ENCODE peak calls at places on chromosome 4, in four cellular contexts. L is K562, V is HepG2, F is GM12878. P is an unnamed sample.

GRCh38 chr4:9988349-9988748 is 32.9 kb downstream of the SLC2A9 start:
- DNase-seq in L (no peak), V (no peak), F (no peak), P (no peak)

GRCh38 chr4:153341575-153342090 is 2.9 kb upstream of the MND1 start:
- DNase-seq in L (peak; percentile 68), V (peak; percentile 7), F (no peak), P (peak; percentile 23)

GRCh38 chr4:143513314-143514211 is at the start of gene SMARCA5:
- DNase-seq in L (peak; percentile 99), V (peak; percentile 96), F (peak; percentile 98), P (peak; percentile 87)

GRCh38 chr4:39502034-39502658 is 25.1 kb downstream of the UGDH start:
- DNase-seq in L (no peak), V (no peak), F (no peak), P (no peak)

GRCh38 chr4:189136462-189136861 is 804.2 kb upstream of the FRG1 start:
- DNase-seq in L (no peak), V (no peak), F (no peak), P (peak; percentile 11)

GRCh38 chr4:150140774-150141400 is 62.6 kb downstream of the DCLK2 start:
- DNase-seq in L (no peak), V (no peak), F (no peak), P (no peak)

GRCh38 chr4:7803992-7804758 is 135.5 kb downstream of the AFAP1 start:
- DNase-seq in L (peak; percentile 82), V (peak; percentile 62), F (no peak), P (peak; percentile 81)

GRCh38 chr4:154618708-154619315 is 6.4 kb upstream of the FGG start:
- DNase-seq in L (peak; percentile 76), V (peak; percentile 80), F (peak; percentile 21), P (peak; percentile 76)

GRCh38 chr4:155514628-155515027 is 137.9 kb upstream of the MAP9 start:
- DNase-seq in L (no peak), V (no peak), F (no peak), P (no peak)

GRCh38 chr4:57094482-57095223 is 15.5 kb downstream of the IGFBP7 start:
- DNase-seq in L (no peak), V (no peak), F (no peak), P (no peak)

GRCh38 chr4:121138014-121138413 is 26.1 kb downstream of the TNIP3 start:
- DNase-seq in L (no peak), V (no peak), F (no peak), P (no peak)

GRCh38 chr4:152849350-152849749 is 69.6 kb downstream of the ARFIP1 start:
- DNase-seq in L (no peak), V (no peak), F (no peak), P (no peak)

GRCh38 chr4:145920205-145920604 is 18.4 kb downstream of the ZNF827 start:
- DNase-seq in L (no peak), V (no peak), F (no peak), P (no peak)

GRCh38 chr4:23022032-23022431 is 329.3 kb downstream of the GBA3 start:
- DNase-seq in L (no peak), V (no peak), F (no peak), P (peak; percentile 20)

GRCh38 chr4:117085185-117085701 is at the start of gene TRAM1L1:
- DNase-seq in L (peak; percentile 56), V (peak; percentile 30), F (no peak), P (peak; percentile 61)

GRCh38 chr4:58507079-58507478 is 1396.9 kb upstream of the IGFBP7 start:
- DNase-seq in L (no peak), V (no peak), F (no peak), P (no peak)

GRCh38 chr4:116015062-116015461 is 901.6 kb upstream of the NDST4 start:
- DNase-seq in L (no peak), V (no peak), F (no peak), P (peak; percentile 6)

GRCh38 chr4:149549911-149550310 is 265.7 kb downstream of the IQCM start:
- DNase-seq in L (no peak), V (no peak), F (no peak), P (no peak)

GRCh38 chr4:171524913-171525312 is 288.3 kb upstream of the GALNTL6 start:
- DNase-seq in L (no peak), V (no peak), F (no peak), P (no peak)

GRCh38 chr4:111839186-111839585 is 306.1 kb upstream of the FAM241A start:
- DNase-seq in L (no peak), V (no peak), F (no peak), P (no peak)

DNA sequence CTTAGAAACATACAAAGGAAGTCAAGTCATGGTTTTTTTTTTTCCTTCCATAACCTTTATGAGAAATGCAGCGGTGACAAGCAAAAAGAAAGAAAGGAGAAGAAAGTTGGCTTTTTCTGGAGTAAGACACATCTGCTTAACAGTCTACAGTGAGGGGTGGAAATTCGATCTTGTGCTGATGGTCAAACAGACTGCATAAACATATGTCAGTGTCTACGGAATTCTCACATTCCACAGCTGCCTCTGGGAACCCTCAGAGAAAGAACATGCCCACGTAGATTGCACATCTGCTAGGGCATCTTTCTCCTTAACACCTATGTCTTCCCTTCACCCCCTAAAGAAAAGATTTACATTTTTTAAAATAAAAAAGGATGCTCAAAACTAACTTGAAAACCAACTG is 54.5 kb downstream of the PROM1 start:
- DNase-seq in L (no peak), V (peak; percentile 37), F (no peak), P (no peak)
- H3K4me1 ChIP-seq in L (no peaks in the 10 kb centered on the region), V (peaks cover 49% of the 10 kb centered on the region), F (no peaks in the 10 kb centered on the region), P (peaks cover 31% of the 10 kb centered on the region)

DNA sequence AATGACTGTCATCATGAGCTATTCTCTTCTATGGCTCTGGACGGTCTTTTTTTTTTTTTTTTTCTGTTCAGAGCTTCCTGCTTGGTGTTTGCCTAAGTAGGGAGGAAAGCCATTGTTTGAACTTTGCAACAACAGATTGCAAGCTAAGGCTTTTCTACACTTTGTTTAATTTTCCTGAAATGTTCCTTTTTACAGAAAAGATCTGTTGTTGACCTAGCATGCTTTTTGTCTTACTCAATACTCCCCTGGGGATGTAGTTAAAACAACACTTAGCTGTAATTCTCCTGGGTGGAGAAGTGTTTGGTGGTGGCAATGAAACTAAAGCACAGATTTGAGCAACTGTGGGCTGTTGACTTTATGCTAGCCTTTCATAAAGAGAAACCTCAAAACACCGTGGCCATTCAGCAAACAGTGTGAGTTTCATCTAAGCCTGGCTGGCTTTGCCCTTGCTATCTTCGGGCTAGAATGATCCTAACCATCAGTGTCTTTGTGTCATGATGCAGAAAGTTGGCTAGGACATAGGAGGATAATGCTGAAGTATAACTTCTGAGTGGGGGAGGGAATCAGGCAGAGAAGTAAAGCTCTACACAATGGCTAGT is 110.5 kb downstream of the ANXA3 start:
- DNase-seq in L (no peak), V (peak; percentile 88), F (peak; percentile 77), P (peak; percentile 71)
- TF ChIP-seq ESRRA in L (no peak), V (no peak), F (no peak), P (no peak)

GRCh38 chr4:2482693-2483092 is 13.8 kb downstream of the RNF4 start:
- DNase-seq in L (no peak), V (peak; percentile 26), F (peak; percentile 67), P (no peak)

GRCh38 chr4:2486981-2487380 is 18.1 kb downstream of the RNF4 start:
- DNase-seq in L (no peak), V (no peak), F (no peak), P (no peak)

GRCh38 chr4:2484169-2484568 is 15.3 kb downstream of the RNF4 start:
- DNase-seq in L (no peak), V (no peak), F (no peak), P (no peak)

GRCh38 chr4:2483237-2483636 is 14.3 kb downstream of the RNF4 start:
- DNase-seq in L (no peak), V (no peak), F (no peak), P (no peak)

GRCh38 chr4:2484993-2485392 is 16.1 kb downstream of the RNF4 start:
- DNase-seq in L (peak; percentile 27), V (no peak), F (peak; percentile 62), P (no peak)
- H3K4me1 ChIP-seq in L (peaks cover 4% of the 10 kb centered on the region), V (peaks cover 34% of the 10 kb centered on the region), F (peaks cover 81% of the 10 kb centered on the region), P (peaks cover 4% of the 10 kb centered on the region)

DNA sequence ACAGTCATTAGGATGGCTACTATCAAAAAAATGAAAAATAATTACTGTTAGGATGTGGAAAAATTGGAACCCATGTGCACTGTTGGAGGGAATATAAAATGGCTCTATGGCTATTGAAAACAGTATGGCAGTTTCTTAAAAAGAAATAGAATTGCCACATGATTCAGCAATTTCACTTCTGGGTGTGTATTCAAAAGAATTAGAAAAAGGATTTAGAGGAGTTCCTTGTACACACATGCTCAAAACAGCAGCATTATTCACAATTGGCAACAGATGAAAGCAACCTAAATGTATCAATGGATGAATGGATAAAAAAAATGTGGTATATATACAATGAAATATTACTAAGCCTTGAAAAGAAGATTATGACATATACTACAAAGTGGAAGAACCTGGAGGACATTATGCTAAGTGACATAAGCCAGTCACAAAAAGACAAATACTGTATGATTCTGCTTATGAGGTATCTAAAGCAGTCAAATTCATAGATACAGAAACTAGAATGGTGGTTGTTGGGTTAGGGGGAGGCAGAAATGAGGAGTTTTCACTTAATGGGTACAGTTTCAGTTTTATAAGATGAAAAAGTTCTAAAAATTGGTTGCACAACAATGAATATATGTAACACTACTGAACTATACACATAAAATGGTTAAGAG is 123.2 kb downstream of the ELOVL6 start:
- DNase-seq in L (no peak), V (no peak), F (no peak), P (no peak)
- TF ChIP-seq ESRRA in L (no peak), V (no peak), F (no peak), P (no peak)

GRCh38 chr4:184463856-184464255 is 10.5 kb downstream of the IRF2 start:
- DNase-seq in L (no peak), V (no peak), F (no peak), P (no peak)

GRCh38 chr4:184462724-184463123 is 11.6 kb downstream of the IRF2 start:
- DNase-seq in L (no peak), V (peak; percentile 68), F (no peak), P (no peak)

GRCh38 chr4:184463158-184463557 is 11.2 kb downstream of the IRF2 start:
- DNase-seq in L (no peak), V (no peak), F (no peak), P (no peak)

GRCh38 chr4:184460495-184461285 is 13.7 kb downstream of the IRF2 start:
- DNase-seq in L (no peak), V (no peak), F (no peak), P (no peak)

DNA sequence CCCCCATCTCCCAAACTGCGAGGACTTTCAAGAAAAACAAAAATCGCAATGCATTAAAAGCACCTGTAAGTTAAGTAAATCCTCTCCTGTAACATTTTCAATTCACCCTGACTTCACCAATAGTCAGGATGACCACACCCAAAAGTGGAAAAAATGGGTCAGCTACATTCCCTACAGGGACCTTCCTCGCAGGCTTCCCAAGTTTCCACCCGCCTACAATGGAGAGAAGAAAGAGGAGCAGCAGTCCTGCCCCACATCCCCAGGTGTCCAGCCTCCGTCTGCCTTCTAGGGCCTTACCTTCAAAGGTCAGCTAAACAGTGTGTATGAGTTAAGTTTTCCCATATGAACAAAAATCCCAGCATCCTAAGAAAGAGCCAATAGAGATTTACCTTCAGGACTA is 12.6 kb downstream of the IRF2 start:
- DNase-seq in L (no peak), V (no peak), F (no peak), P (no peak)
- H3K4me1 ChIP-seq in L (no peaks in the 10 kb centered on the region), V (peaks cover 42% of the 10 kb centered on the region), F (peaks cover 34% of the 10 kb centered on the region), P (no peaks in the 10 kb centered on the region)

DNA sequence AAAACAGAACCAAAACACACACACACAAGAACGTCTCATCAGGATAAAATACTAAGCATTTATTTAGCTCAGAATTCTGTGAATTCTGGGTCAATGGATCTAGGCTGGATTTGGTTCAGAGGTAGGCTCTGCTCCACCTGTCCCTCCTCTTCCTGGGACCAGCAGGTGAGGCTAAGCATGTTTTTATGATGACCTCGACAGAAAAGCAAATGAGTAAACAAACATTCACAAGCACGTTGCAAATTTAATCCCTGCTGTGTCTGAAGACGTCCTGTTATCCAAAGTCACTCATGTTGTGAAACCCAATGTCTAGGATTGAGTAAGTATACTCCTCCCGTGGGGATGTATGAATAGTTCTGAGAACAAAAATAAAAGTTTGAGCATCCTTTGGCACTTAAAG is 371.4 kb upstream of the TECRL start:
- DNase-seq in L (no peak), V (no peak), F (no peak), P (no peak)
- TF ChIP-seq ESRRA in L (no peak), V (no peak), F (no peak), P (no peak)

P was measured in A549.